ENCODE peak calls at places on chromosomes 1 and 21, in nine cellular contexts. One of them, this sample, is unnamed.

GRCh38 chr1:174230399-174230798 is 71.1 kb downstream of the RABGAP1L start:
- DNase-seq in cerebellum: no peak
- DNase-seq in posterior cingulate gyrus: no peak
- DNase-seq in psoas muscle: no peak
- DNase-seq in HFF-Myc: no peak
- DNase-seq in AG08395: no peak
- DNase-seq in left colon: no peak
- DNase-seq in astrocyte: no peak
- DNase-seq in GM12891: no peak
- DNase-seq in this sample: no peak

GRCh38 chr1:84920159-84920558 is 27.2 kb upstream of the LPAR3 start:
- DNase-seq in astrocyte: no peak
- DNase-seq in AG08395: no peak
- DNase-seq in cerebellum: no peak
- DNase-seq in posterior cingulate gyrus: no peak
- DNase-seq in left colon: no peak
- DNase-seq in GM12891: no peak
- DNase-seq in psoas muscle: no peak
- DNase-seq in HFF-Myc: no peak
- DNase-seq in this sample: no peak

GRCh38 chr1:174114788-174115448 is 44.4 kb upstream of the RABGAP1L start:
- DNase-seq in astrocyte: peak; percentile 18
- DNase-seq in psoas muscle: no peak
- DNase-seq in HFF-Myc: peak; percentile 47
- DNase-seq in AG08395: peak; percentile 57
- DNase-seq in left colon: no peak
- DNase-seq in GM12891: no peak
- DNase-seq in posterior cingulate gyrus: no peak
- DNase-seq in cerebellum: peak; percentile 16
- DNase-seq in this sample: no peak

GRCh38 chr1:17004466-17005364 is 7.0 kb downstream of the ATP13A2 start:
- DNase-seq in GM12891: no peak
- DNase-seq in posterior cingulate gyrus: no peak
- DNase-seq in cerebellum: no peak
- DNase-seq in astrocyte: no peak
- DNase-seq in left colon: no peak
- DNase-seq in psoas muscle: peak; percentile 49
- DNase-seq in AG08395: no peak
- DNase-seq in HFF-Myc: no peak
- DNase-seq in this sample: no peak

GRCh38 chr21:46156678-46157077 is 1.3 kb upstream of the FTCD start:
- DNase-seq in GM12891: no peak
- DNase-seq in posterior cingulate gyrus: no peak
- DNase-seq in astrocyte: no peak
- DNase-seq in AG08395: no peak
- DNase-seq in HFF-Myc: no peak
- DNase-seq in left colon: no peak
- DNase-seq in cerebellum: no peak
- DNase-seq in psoas muscle: no peak
- DNase-seq in this sample: no peak

GRCh38 chr1:217138839-217139466 is 415.7 kb upstream of the ESRRG start:
- DNase-seq in cerebellum: no peak
- DNase-seq in HFF-Myc: no peak
- DNase-seq in posterior cingulate gyrus: no peak
- DNase-seq in left colon: no peak
- DNase-seq in astrocyte: no peak
- DNase-seq in psoas muscle: no peak
- DNase-seq in GM12891: no peak
- DNase-seq in AG08395: no peak
- DNase-seq in this sample: no peak

GRCh38 chr1:61531725-61532124 is 193.2 kb downstream of the TM2D1 start:
- DNase-seq in posterior cingulate gyrus: no peak
- DNase-seq in cerebellum: no peak
- DNase-seq in psoas muscle: no peak
- DNase-seq in left colon: no peak
- DNase-seq in HFF-Myc: no peak
- DNase-seq in AG08395: no peak
- DNase-seq in GM12891: no peak
- DNase-seq in astrocyte: no peak
- DNase-seq in this sample: no peak

GRCh38 chr1:59455206-59455605 is 158.3 kb downstream of the FGGY start:
- DNase-seq in AG08395: peak; percentile 79
- DNase-seq in cerebellum: no peak
- DNase-seq in astrocyte: peak; percentile 80
- DNase-seq in left colon: no peak
- DNase-seq in HFF-Myc: no peak
- DNase-seq in posterior cingulate gyrus: no peak
- DNase-seq in psoas muscle: no peak
- DNase-seq in GM12891: no peak
- DNase-seq in this sample: no peak

GRCh38 chr1:155970531-155971167 is 7.7 kb downstream of the ARHGEF2 start:
- DNase-seq in GM12891: peak; percentile 76
- DNase-seq in AG08395: peak; percentile 85
- DNase-seq in left colon: peak; percentile 77
- DNase-seq in cerebellum: peak; percentile 76
- DNase-seq in psoas muscle: peak; percentile 83
- DNase-seq in posterior cingulate gyrus: peak; percentile 96
- DNase-seq in HFF-Myc: no peak
- DNase-seq in astrocyte: peak; percentile 70
- DNase-seq in this sample: peak; percentile 85

GRCh38 chr1:21573475-21573874 is 64.3 kb downstream of the ALPL start:
- DNase-seq in posterior cingulate gyrus: peak; percentile 62
- DNase-seq in astrocyte: no peak
- DNase-seq in cerebellum: no peak
- DNase-seq in psoas muscle: no peak
- DNase-seq in left colon: no peak
- DNase-seq in GM12891: no peak
- DNase-seq in AG08395: no peak
- DNase-seq in HFF-Myc: no peak
- DNase-seq in this sample: no peak

GRCh38 chr1:240998024-240998423 is 359.0 kb downstream of the RGS7 start:
- DNase-seq in HFF-Myc: no peak
- DNase-seq in posterior cingulate gyrus: no peak
- DNase-seq in astrocyte: peak; percentile 21
- DNase-seq in GM12891: no peak
- DNase-seq in left colon: no peak
- DNase-seq in AG08395: peak; percentile 40
- DNase-seq in psoas muscle: no peak
- DNase-seq in cerebellum: no peak
- DNase-seq in this sample: no peak

GRCh38 chr1:213124590-213124989 is 73.5 kb downstream of the RPS6KC1 start:
- DNase-seq in cerebellum: no peak
- DNase-seq in HFF-Myc: no peak
- DNase-seq in left colon: no peak
- DNase-seq in GM12891: no peak
- DNase-seq in astrocyte: no peak
- DNase-seq in psoas muscle: no peak
- DNase-seq in posterior cingulate gyrus: no peak
- DNase-seq in AG08395: no peak
- DNase-seq in this sample: no peak

This sample was measured in right atrium auricular region.